ENCODE peak calls at places on chromosomes 7 and 10, in five cellular contexts. T, P, L, V and H are unnamed samples.
A peak's percentile ranks its signal among the peaks of the same experiment; 100 is the strongest.

GRCh38 chr10:6402349-6402709 is 177.7 kb downstream of the PRKCQ start:
- DNase-seq in L (no peak), V (no peak), P (no peak), T (no peak), H (no peak)

GRCh38 chr10:54800677-54801480 is at the start of gene PCDH15:
- DNase-seq in V (no peak), T (no peak), P (peak; percentile 36), L (no peak), H (peak; percentile 51)

GRCh38 chr10:50403074-50403473 is 151.8 kb upstream of the ASAH2 start:
- DNase-seq in V (no peak), L (no peak), P (no peak), T (no peak), H (no peak)

GRCh38 chr7:24216576-24217116 is 67.3 kb upstream of the NPY start:
- DNase-seq in T (no peak), V (no peak), L (no peak), P (no peak), H (no peak)

GRCh38 chr7:18927134-18927533 is 190.3 kb downstream of the TWIST1 start:
- DNase-seq in T (no peak), L (no peak), V (no peak), P (no peak), H (no peak)

GRCh38 chr7:18534481-18534880 is 38.9 kb downstream of the HDAC9 start:
- DNase-seq in T (no peak), P (no peak), L (no peak), V (no peak), H (no peak)

GRCh38 chr7:104852386-104852785 is 161.6 kb upstream of the KMT2E start:
- DNase-seq in L (no peak), P (no peak), V (no peak), T (no peak), H (no peak)

GRCh38 chr7:66036788-66037187 is 38.8 kb upstream of the ASL start:
- DNase-seq in V (no peak), P (no peak), L (no peak), T (no peak), H (no peak)

GRCh38 chr10:71266147-71266917 is 52.7 kb upstream of the SLC29A3 start:
- DNase-seq in L (peak; percentile 94), V (no peak), P (no peak), T (no peak), H (no peak)

GRCh38 chr7:41147651-41148360 is 555.1 kb downstream of the INHBA start:
- DNase-seq in V (no peak), T (no peak), L (no peak), P (no peak), H (no peak)

GRCh38 chr10:104223304-104223703 is 8.9 kb downstream of the CFAP43 start:
- DNase-seq in L (no peak), P (no peak), T (no peak), V (no peak), H (no peak)

GRCh38 chr10:104218751-104219150 is 13.4 kb downstream of the CFAP43 start:
- DNase-seq in T (no peak), V (no peak), L (no peak), P (no peak), H (no peak)

GRCh38 chr10:104216631-104217030 is 15.5 kb downstream of the CFAP43 start:
- DNase-seq in P (no peak), L (no peak), T (no peak), V (no peak), H (no peak)

GRCh38 chr10:104220515-104220914 is 11.6 kb downstream of the CFAP43 start:
- DNase-seq in T (no peak), V (no peak), L (no peak), P (no peak), H (no peak)
- TF ChIP-seq CTCF in T (no peak), V (no peak), L (no peak), P (no peak), H (no peak)

GRCh38 chr7:3696113-3696512 is 395.1 kb downstream of the SDK1 start:
- DNase-seq in T (no peak), L (no peak), V (no peak), P (no peak), H (no peak)

GRCh38 chr7:3697472-3697871 is 396.4 kb downstream of the SDK1 start:
- DNase-seq in T (no peak), L (no peak), P (no peak), V (no peak), H (no peak)

GRCh38 chr7:3691478-3692151 is 390.6 kb downstream of the SDK1 start:
- DNase-seq in V (no peak), T (no peak), L (no peak), P (no peak), H (no peak)

DNA sequence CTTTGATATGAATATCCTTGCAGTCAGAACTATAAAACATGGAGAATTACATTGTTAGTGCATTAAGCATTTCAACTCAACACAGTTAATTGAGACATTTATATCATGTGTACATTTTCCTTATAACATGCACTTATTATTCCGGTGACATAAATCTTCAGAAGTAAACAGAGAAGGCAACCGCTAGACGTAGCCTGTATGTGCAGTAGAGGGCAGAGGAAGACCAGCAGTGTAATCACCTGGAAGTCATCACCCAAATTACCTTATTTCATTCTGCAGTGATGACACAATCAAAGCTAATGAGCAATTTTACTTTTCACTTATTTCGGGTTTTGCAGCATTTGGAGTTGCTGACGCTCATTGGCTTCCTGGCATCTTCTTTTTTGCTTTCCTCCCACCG is 394.6 kb downstream of the SDK1 start:
- DNase-seq in P (no peak), L (no peak), T (no peak), V (no peak), H (peak; percentile 25)
- TF ChIP-seq CTCF in P (no peak), L (no peak), T (no peak), V (no peak), H (peak; percentile 29)

GRCh38 chr10:103752680-103753248 is 102.6 kb downstream of the SH3PXD2A start:
- DNase-seq in T (no peak), L (no peak), V (no peak), P (peak; percentile 36), H (no peak)
- TF ChIP-seq CTCF in T (peak; percentile 16), L (peak; percentile 61), V (peak; percentile 94), P (peak; percentile 72), H (peak; percentile 33)

DNA sequence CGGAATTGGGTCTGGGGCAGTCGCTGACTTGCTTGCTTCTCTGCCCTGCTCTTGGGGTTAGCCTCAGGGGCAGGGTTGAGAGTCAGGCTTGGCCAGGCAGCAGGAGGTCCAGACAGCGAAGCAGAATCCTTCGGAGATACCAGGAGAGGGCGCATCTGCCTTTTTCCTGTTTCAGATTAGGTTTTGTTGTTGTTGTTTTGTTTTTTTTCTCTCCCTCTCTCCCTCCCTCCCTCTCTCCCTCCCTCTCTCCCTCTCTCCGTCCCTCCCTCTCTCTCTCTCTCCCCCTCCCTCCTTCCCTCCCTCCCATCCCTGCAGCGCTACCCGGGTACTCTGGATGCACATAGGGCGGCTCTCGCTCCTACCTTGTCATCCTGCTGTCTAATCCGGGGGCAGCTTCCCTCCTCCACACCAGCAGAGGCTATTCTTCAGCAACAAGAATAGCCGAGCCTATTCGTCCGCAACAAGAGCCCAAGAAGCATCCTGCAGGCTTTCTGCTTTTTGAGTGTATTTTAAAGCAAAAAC is 758 bp upstream of the OPTN start:
- DNase-seq in P (peak; percentile 58), L (peak; percentile 77), T (peak; percentile 28), V (no peak), H (peak; percentile 31)
- TF ChIP-seq CTCF in P (no peak), L (no peak), T (no peak), V (peak; percentile 35), H (no peak)

GRCh38 chr7:38068461-38068860 is 109.6 kb upstream of the STARD3NL start:
- DNase-seq in V (no peak), L (no peak), P (no peak), T (no peak), H (no peak)
- TF ChIP-seq CTCF in V (no peak), L (no peak), P (no peak), T (no peak), H (no peak)

DNA sequence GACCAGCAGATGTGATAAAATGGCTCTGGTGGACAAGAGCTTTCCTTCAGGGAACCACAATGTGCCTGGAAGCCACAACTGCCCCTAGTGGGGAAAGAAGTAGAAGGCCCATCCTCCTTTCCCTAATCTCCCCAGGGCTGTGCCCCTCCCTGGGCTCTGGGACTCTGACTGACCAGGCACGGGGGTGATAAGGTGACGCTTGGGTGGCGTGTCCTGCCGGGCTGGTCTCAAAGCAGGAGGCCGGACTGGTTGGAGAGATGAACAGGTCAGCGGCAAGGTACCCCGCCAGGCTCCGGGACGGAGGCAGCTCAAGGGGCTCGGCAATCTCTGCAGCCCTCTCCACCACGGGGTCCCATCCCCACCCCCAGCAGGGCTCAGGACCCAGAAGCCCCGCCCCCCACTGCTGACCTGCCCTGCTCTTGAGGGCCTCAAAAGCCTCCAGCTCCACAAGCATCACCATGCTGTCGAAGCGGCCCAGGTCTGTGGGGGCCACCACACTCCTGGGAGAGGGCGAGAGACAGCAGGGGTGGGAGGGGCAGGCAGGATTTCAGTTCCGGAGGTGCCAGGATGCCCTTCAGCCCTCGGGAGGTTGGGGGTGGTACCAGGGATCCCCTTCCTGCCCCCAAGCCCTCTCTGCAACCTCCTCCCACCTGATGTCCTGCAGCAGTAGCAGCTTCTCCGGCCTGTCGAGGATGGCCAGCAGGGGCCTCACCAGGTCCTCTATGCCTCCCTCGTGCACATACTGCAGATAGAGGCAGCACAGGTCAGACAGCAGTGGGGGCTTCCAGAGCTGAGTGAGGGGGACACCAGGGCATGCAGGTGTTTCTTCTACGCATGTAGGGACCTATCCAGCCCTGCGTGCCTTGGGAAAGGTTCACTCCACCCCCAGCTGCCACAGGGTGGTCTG is 12.2 kb downstream of the LZTS2 start:
- DNase-seq in T (no peak), L (no peak), P (no peak), V (no peak), H (peak; percentile 38)
- TF ChIP-seq CTCF in T (no peak), L (no peak), P (peak; percentile 40), V (peak; percentile 66), H (peak; percentile 49)

GRCh38 chr10:17801507-17801906 is 7.6 kb upstream of the MRC1 start:
- DNase-seq in L (no peak), T (no peak), P (no peak), V (no peak), H (no peak)
- TF ChIP-seq CTCF in L (no peak), T (no peak), P (peak; percentile 3), V (peak; percentile 49), H (no peak)

GRCh38 chr7:121447191-121447920 is 51.2 kb upstream of the FAM3C start:
- DNase-seq in L (no peak), P (no peak), V (no peak), T (no peak), H (no peak)

GRCh38 chr7:121448429-121448828 is 52.3 kb upstream of the FAM3C start:
- DNase-seq in L (no peak), T (no peak), P (no peak), V (no peak), H (no peak)

GRCh38 chr7:121447939-121448338 is 51.8 kb upstream of the FAM3C start:
- DNase-seq in V (no peak), P (no peak), T (no peak), L (no peak), H (no peak)

GRCh38 chr7:121449304-121449703 is 53.2 kb upstream of the FAM3C start:
- DNase-seq in P (no peak), V (no peak), L (no peak), T (no peak), H (no peak)

GRCh38 chr7:121446526-121446925 is 50.4 kb upstream of the FAM3C start:
- DNase-seq in T (no peak), L (no peak), V (no peak), P (no peak), H (no peak)
- TF ChIP-seq CTCF in T (no peak), L (no peak), V (no peak), P (no peak), H (no peak)